ENCODE peak calls at places on chromosomes 11 and 22, in nine cellular contexts. Y is CD4-positive, alpha-beta T cell; P is naive thymus-derived CD4-positive, alpha-beta T cell; V is uterus; L is ovary; G is mesendoderm; D is colonic mucosa; O is HepG2; X is lower lobe of right lung. Q is an unnamed sample.

GRCh38 chr22:46006379-46007002 is 29.5 kb upstream of the WNT7B start:
- DNase-seq in Y (peak), P (peak), V (peak), L (peak), G (peak), D (peak), O (peak), X (peak), Q (peak)

GRCh38 chr22:30830907-30831306 is 136.2 kb downstream of the OSBP2 start:
- DNase-seq in Y (no peak), P (no peak), V (no peak), L (no peak), G (peak), D (peak), O (no peak), X (no peak), Q (no peak)

GRCh38 chr22:36462475-36462790 is 19.0 kb downstream of the TXN2 start:
- DNase-seq in Y (no peak), P (no peak), V (no peak), L (no peak), G (no peak), D (no peak), O (no peak), X (no peak), Q (no peak)

GRCh38 chr22:23553922-23554870 is 25.9 kb downstream of the IGLL1 start:
- DNase-seq in Y (no peak), P (no peak), V (no peak), L (no peak), G (no peak), D (no peak), O (no peak), X (no peak), Q (no peak)

GRCh38 chr11:102186836-102187235 is 76.6 kb downstream of the YAP1 start:
- DNase-seq in Y (no peak), P (no peak), V (no peak), L (peak), G (no peak), D (no peak), O (peak), X (no peak), Q (no peak)

GRCh38 chr11:94770563-94771120 is 2.5 kb downstream of the AMOTL1 start:
- DNase-seq in Y (no peak), P (no peak), V (no peak), L (no peak), G (no peak), D (no peak), O (no peak), X (no peak), Q (no peak)

GRCh38 chr22:27220349-27220748 is 563.0 kb downstream of the MIAT start:
- DNase-seq in Y (no peak), P (no peak), V (no peak), L (no peak), G (no peak), D (no peak), O (no peak), X (no peak), Q (no peak)

GRCh38 chr11:14380947-14381555 is 22.1 kb upstream of the RRAS2 start:
- DNase-seq in Y (peak), P (peak), V (peak), L (peak), G (peak), D (peak), O (peak), X (peak), Q (peak)

GRCh38 chr11:20355221-20356219 is 8.0 kb upstream of the HTATIP2 start:
- DNase-seq in Y (peak), P (peak), V (no peak), L (no peak), G (peak), D (peak), O (peak), X (no peak), Q (no peak)

GRCh38 chr11:77089004-77089545 is 13.6 kb upstream of the OMP start:
- DNase-seq in Y (no peak), P (no peak), V (no peak), L (no peak), G (no peak), D (no peak), O (no peak), X (peak), Q (no peak)

GRCh38 chr11:45173064-45173463 is 26.6 kb downstream of the PRDM11 start:
- DNase-seq in Y (no peak), P (no peak), V (no peak), L (no peak), G (no peak), D (peak), O (peak), X (no peak), Q (no peak)

GRCh38 chr11:77129841-77130756 is 2.1 kb downstream of the MYO7A start:
- DNase-seq in Y (no peak), P (no peak), V (no peak), L (no peak), G (no peak), D (no peak), O (no peak), X (no peak), Q (peak)

GRCh38 chr11:47847892-47848635 is at the start of gene NUP160:
- DNase-seq in Y (peak), P (peak), V (peak), L (peak), G (peak), D (peak), O (peak), X (peak), Q (peak)

GRCh38 chr11:121563900-121564822 is 111.4 kb upstream of the SORL1-AS1 start:
- DNase-seq in Y (no peak), P (no peak), V (no peak), L (no peak), G (no peak), D (no peak), O (peak), X (no peak), Q (no peak)

GRCh38 chr11:48170176-48170839 is 46.3 kb upstream of the OR4B1 start:
- DNase-seq in Y (no peak), P (no peak), V (no peak), L (no peak), G (peak), D (no peak), O (no peak), X (no peak), Q (no peak)

GRCh38 chr11:119522609-119523008 is 99.6 kb upstream of the THY1 start:
- DNase-seq in Y (no peak), P (no peak), V (no peak), L (no peak), G (no peak), D (no peak), O (no peak), X (no peak), Q (no peak)

GRCh38 chr11:116515666-116516184 is 257.1 kb downstream of the BUD13 start:
- DNase-seq in Y (no peak), P (no peak), V (no peak), L (no peak), G (no peak), D (peak), O (no peak), X (no peak), Q (no peak)

GRCh38 chr11:9716275-9717039 is 52.6 kb downstream of the SWAP70 start:
- DNase-seq in Y (no peak), P (no peak), V (peak), L (no peak), G (no peak), D (no peak), O (no peak), X (no peak), Q (no peak)

GRCh38 chr22:22986640-22987039 is 83.7 kb upstream of the GNAZ start:
- DNase-seq in Y (no peak), P (no peak), V (no peak), L (no peak), G (no peak), D (no peak), O (no peak), X (no peak), Q (no peak)

GRCh38 chr11:33935466-33935865 is 43.6 kb upstream of the LMO2 start:
- DNase-seq in Y (no peak), P (no peak), V (no peak), L (no peak), G (no peak), D (no peak), O (no peak), X (no peak), Q (no peak)

GRCh38 chr22:48415535-48415934 is 1412.1 kb downstream of the BRD1 start:
- DNase-seq in Y (no peak), P (no peak), V (no peak), L (no peak), G (no peak), D (no peak), O (no peak), X (no peak), Q (no peak)

GRCh38 chr11:36131719-36132349 is 157.4 kb downstream of the COMMD9 start:
- DNase-seq in Y (no peak), P (no peak), V (peak), L (peak), G (peak), D (peak), O (peak), X (no peak), Q (peak)

GRCh38 chr11:9957072-9957471 is 293.2 kb downstream of the SWAP70 start:
- DNase-seq in Y (no peak), P (no peak), V (no peak), L (no peak), G (no peak), D (no peak), O (no peak), X (no peak), Q (no peak)

GRCh38 chr11:62542750-62543567 is 3.6 kb downstream of the AHNAK start:
- DNase-seq in Y (peak), P (peak), V (peak), L (peak), G (peak), D (peak), O (no peak), X (peak), Q (peak)

GRCh38 chr11:96045622-96046456 is 121.9 kb upstream of the MTMR2 start:
- DNase-seq in Y (no peak), P (no peak), V (peak), L (peak), G (peak), D (no peak), O (no peak), X (no peak), Q (peak)

GRCh38 chr11:64469288-64469687 is 110.3 kb downstream of the RPS6KA4 start:
- DNase-seq in Y (no peak), P (peak), V (no peak), L (no peak), G (no peak), D (no peak), O (no peak), X (no peak), Q (no peak)

GRCh38 chr22:30314918-30315317 is 11.8 kb downstream of the TBC1D10A start:
- DNase-seq in Y (no peak), P (no peak), V (no peak), L (no peak), G (peak), D (no peak), O (no peak), X (no peak), Q (no peak)

GRCh38 chr22:38513063-38513462 is 7.0 kb upstream of the DDX17 start:
- DNase-seq in Y (peak), P (peak), V (no peak), L (no peak), G (peak), D (no peak), O (peak), X (no peak), Q (no peak)

GRCh38 chr11:12696911-12697581 is 22.8 kb downstream of the TEAD1 start:
- DNase-seq in Y (no peak), P (no peak), V (no peak), L (no peak), G (peak), D (no peak), O (no peak), X (no peak), Q (no peak)

GRCh38 chr11:118610773-118611432 is 3.5 kb downstream of the PHLDB1 start:
- DNase-seq in Y (peak), P (peak), V (peak), L (peak), G (peak), D (peak), O (peak), X (peak), Q (peak)

GRCh38 chr11:121417607-121418006 is 34.5 kb upstream of the SORL1 start:
- DNase-seq in Y (no peak), P (no peak), V (no peak), L (no peak), G (no peak), D (no peak), O (no peak), X (no peak), Q (no peak)

GRCh38 chr22:37715760-37716159 is 18.9 kb downstream of the TRIOBP start:
- DNase-seq in Y (no peak), P (no peak), V (no peak), L (no peak), G (no peak), D (no peak), O (no peak), X (no peak), Q (no peak)

GRCh38 chr11:25755918-25756584 is 575.9 kb upstream of the ANO3 start:
- DNase-seq in Y (no peak), P (no peak), V (no peak), L (no peak), G (no peak), D (no peak), O (no peak), X (peak), Q (no peak)

GRCh38 chr11:112291191-112291590 is 30.5 kb upstream of the PLET1 start:
- DNase-seq in Y (no peak), P (no peak), V (no peak), L (no peak), G (no peak), D (no peak), O (no peak), X (no peak), Q (no peak)

GRCh38 chr11:121665211-121665838 is 212.6 kb upstream of the SORL1-AS1 start:
- DNase-seq in Y (no peak), P (no peak), V (no peak), L (no peak), G (no peak), D (no peak), O (no peak), X (no peak), Q (no peak)

GRCh38 chr11:58192229-58192628 is 3.4 kb downstream of the OR9Q2 start:
- DNase-seq in Y (no peak), P (no peak), V (no peak), L (no peak), G (no peak), D (peak), O (no peak), X (no peak), Q (no peak)

GRCh38 chr22:41578114-41578513 is 11.5 kb downstream of the PMM1 start:
- DNase-seq in Y (no peak), P (no peak), V (no peak), L (no peak), G (no peak), D (no peak), O (no peak), X (no peak), Q (no peak)

GRCh38 chr11:114964676-114965214 is 286.4 kb downstream of the NXPE2 start:
- DNase-seq in Y (no peak), P (no peak), V (no peak), L (no peak), G (no peak), D (no peak), O (no peak), X (no peak), Q (no peak)

GRCh38 chr11:113457784-113458183 is 17.4 kb downstream of the DRD2 start:
- DNase-seq in Y (no peak), P (no peak), V (no peak), L (no peak), G (peak), D (peak), O (no peak), X (no peak), Q (no peak)

GRCh38 chr11:48005878-48006277 is 25.5 kb downstream of the PTPRJ start:
- DNase-seq in Y (no peak), P (no peak), V (no peak), L (no peak), G (no peak), D (no peak), O (no peak), X (no peak), Q (no peak)

DNA sequence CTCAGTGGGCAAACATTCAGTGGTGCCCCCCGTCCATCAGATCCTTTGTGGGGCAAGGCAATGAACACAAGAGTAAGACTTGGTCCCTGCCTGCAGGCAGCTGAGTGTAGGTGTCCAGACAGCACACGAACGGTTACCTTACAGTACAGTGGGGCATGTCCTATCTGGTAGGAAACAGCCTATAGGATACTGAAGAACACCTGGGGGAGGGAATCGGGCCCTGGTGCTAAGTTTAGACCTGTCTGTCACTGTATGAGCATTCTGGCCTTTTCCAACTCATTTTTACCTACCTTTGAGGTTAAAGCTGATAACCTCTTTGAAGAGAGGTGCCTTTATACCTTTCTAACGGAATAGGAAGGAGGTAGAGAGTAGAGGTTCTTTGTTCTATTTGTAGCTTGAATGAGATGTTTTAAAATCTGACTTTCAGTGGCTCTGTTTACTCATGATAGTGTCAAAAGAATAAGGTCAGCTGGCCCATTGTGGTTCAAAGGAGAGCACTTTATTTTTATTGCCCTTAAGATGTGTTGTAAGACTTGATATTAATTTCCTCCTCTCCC is 8.9 kb downstream of the ZNRF3 start:
- DNase-seq in Y (no peak), P (no peak), V (no peak), L (no peak), G (no peak), D (no peak), O (peak), X (no peak), Q (no peak)
- H3K27ac ChIP-seq in Y (no peak), P (no peak), V (no peak), L (no peak), G (no peak), D (no peak), O (peak), X (no peak), Q (peak)

GRCh38 chr11:35035894-35036408 is 103.0 kb upstream of the CD44 start:
- DNase-seq in Y (no peak), P (no peak), V (no peak), L (no peak), G (no peak), D (no peak), O (no peak), X (no peak), Q (no peak)
- H3K27ac ChIP-seq in Y (no peak), P (no peak), V (peak), L (no peak), G (no peak), D (no peak), O (no peak), X (no peak), Q (no peak)

GRCh38 chr22:28710889-28711285 is 30.7 kb downstream of the CHEK2 start:
- DNase-seq in Y (no peak), P (no peak), V (no peak), L (no peak), G (no peak), D (no peak), O (no peak), X (no peak), Q (no peak)
- H3K27ac ChIP-seq in Y (no peak), P (no peak), V (peak), L (peak), G (no peak), D (peak), O (peak), X (peak), Q (peak)

GRCh38 chr11:81669944-81670526 is 1063.6 kb downstream of the FAM181B start:
- DNase-seq in Y (no peak), P (no peak), V (no peak), L (no peak), G (no peak), D (no peak), O (no peak), X (no peak), Q (no peak)

GRCh38 chr11:81674211-81674610 is 1059.5 kb downstream of the FAM181B start:
- DNase-seq in Y (no peak), P (no peak), V (no peak), L (no peak), G (peak), D (no peak), O (no peak), X (no peak), Q (no peak)

DNA sequence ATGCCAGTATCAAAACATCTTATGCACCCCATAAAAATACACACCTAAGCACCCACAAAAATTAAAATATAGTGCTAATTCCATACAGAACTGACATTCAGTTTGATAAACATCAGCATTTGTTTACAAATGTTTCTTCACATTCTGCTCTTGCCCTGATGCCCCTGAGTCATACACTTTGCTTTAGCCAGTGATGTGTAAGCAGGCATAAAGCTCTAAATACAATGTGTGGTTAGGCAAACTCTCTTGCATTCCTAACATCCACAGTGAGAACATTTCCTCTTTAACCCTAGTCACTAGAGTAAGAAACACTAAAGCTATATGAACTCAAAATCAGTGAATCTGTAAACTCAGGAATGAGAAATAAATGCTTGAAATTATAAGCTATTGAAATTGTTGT is 1060.7 kb downstream of the FAM181B start:
- DNase-seq in Y (no peak), P (no peak), V (no peak), L (no peak), G (peak), D (no peak), O (no peak), X (no peak), Q (no peak)
- H3K27ac ChIP-seq in Y (no peak), P (no peak), V (no peak), L (no peak), G (no peak), D (no peak), O (no peak), X (no peak), Q (no peak)

GRCh38 chr11:270451-271208 is 7.6 kb upstream of the NLRP6 start:
- DNase-seq in Y (no peak), P (no peak), V (no peak), L (no peak), G (no peak), D (no peak), O (no peak), X (no peak), Q (no peak)
- H3K27ac ChIP-seq in Y (peak), P (peak), V (no peak), L (no peak), G (no peak), D (no peak), O (no peak), X (peak), Q (no peak)

GRCh38 chr11:123086315-123086714 is 24.4 kb upstream of the HSPA8 start:
- DNase-seq in Y (no peak), P (no peak), V (no peak), L (no peak), G (no peak), D (no peak), O (no peak), X (no peak), Q (no peak)

GRCh38 chr11:123082977-123083376 is 21.0 kb upstream of the HSPA8 start:
- DNase-seq in Y (no peak), P (no peak), V (no peak), L (no peak), G (no peak), D (no peak), O (no peak), X (no peak), Q (no peak)

GRCh38 chr11:123083623-123084029 is 21.7 kb upstream of the HSPA8 start:
- DNase-seq in Y (peak), P (peak), V (peak), L (peak), G (peak), D (peak), O (peak), X (no peak), Q (peak)

GRCh38 chr11:123085497-123085896 is 23.6 kb upstream of the HSPA8 start:
- DNase-seq in Y (no peak), P (no peak), V (no peak), L (no peak), G (no peak), D (no peak), O (no peak), X (no peak), Q (no peak)

DNA sequence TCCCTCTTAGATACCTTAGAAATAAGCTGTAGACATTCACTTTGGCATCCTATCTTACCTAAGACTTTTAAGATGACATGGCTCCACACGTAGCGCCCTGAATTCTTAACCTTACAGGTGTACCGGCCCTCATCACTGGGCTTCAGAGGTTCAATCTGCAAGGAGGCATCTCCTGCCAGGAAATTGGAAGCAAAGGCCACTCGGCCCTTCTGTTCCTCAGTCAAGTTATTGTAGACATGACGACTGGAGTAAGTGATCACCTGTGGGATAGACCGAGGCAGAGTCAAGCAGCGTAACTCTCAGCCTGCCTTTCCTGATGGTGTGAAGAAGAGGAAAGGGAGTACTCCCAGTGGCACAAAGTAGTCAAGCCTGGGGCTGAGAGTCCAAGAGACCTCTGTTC is 22.5 kb upstream of the HSPA8 start:
- DNase-seq in Y (no peak), P (no peak), V (no peak), L (no peak), G (no peak), D (no peak), O (no peak), X (no peak), Q (no peak)
- H3K27ac ChIP-seq in Y (no peak), P (no peak), V (no peak), L (no peak), G (no peak), D (no peak), O (no peak), X (no peak), Q (no peak)

Q was measured in psoas muscle.